ENCODE peak calls at places on chromosomes 4 and X, in six cellular contexts. Y, I, O, H, E and Q are unnamed samples.

GRCh38 chrX:47366051-47366722 is 4.2 kb upstream of the ZNF157 start:
- DNase-seq in H (peak), O (peak), E (peak), Y (peak), I (peak), Q (peak)

GRCh38 chr4:122661176-122661575 is 40.3 kb upstream of the IL21 start:
- DNase-seq in I (no peak), H (no peak), O (no peak), Y (no peak), E (no peak), Q (no peak)

GRCh38 chrX:34978171-34978570 is 35.6 kb downstream of the FAM47B start:
- DNase-seq in I (no peak), O (no peak), Y (no peak), E (no peak), H (no peak), Q (no peak)

GRCh38 chr4:76655566-76656479 is 220.8 kb downstream of the SHROOM3 start:
- DNase-seq in E (no peak), Y (no peak), O (no peak), I (no peak), H (no peak), Q (no peak)

GRCh38 chr4:41154001-41154813 is 60.1 kb downstream of the APBB2 start:
- DNase-seq in I (no peak), Y (no peak), H (no peak), O (no peak), E (no peak), Q (no peak)

GRCh38 chrX:40152173-40152705 is 54.5 kb upstream of the BCOR start:
- DNase-seq in O (no peak), I (no peak), H (peak), E (no peak), Y (no peak), Q (peak)

GRCh38 chrX:53674581-53674980 is 11.9 kb downstream of the HUWE1 start:
- DNase-seq in I (no peak), Y (peak), O (no peak), E (no peak), H (no peak), Q (no peak)

GRCh38 chr4:35700663-35701062 is 543.7 kb downstream of the ARAP2 start:
- DNase-seq in E (no peak), I (no peak), O (no peak), Y (no peak), H (no peak), Q (no peak)

GRCh38 chr4:143399113-143399949 is 62.7 kb downstream of the GAB1 start:
- DNase-seq in Y (peak), O (no peak), I (no peak), H (peak), E (no peak), Q (no peak)

GRCh38 chrX:150334100-150334499 is 29.0 kb upstream of the MAMLD1 start:
- DNase-seq in Y (no peak), E (no peak), O (no peak), I (no peak), H (no peak), Q (no peak)

GRCh38 chr4:88759039-88759631 is 61.5 kb upstream of the NAP1L5 start:
- DNase-seq in H (peak), O (no peak), I (no peak), Y (peak), E (no peak), Q (no peak)

GRCh38 chr4:24921491-24921890 is 8.6 kb upstream of the CCDC149 start:
- DNase-seq in H (no peak), Y (no peak), I (no peak), O (no peak), E (no peak), Q (no peak)

GRCh38 chr4:148822572-148823418 is 380.6 kb upstream of the NR3C2 start:
- DNase-seq in I (no peak), Y (no peak), H (no peak), O (no peak), E (no peak), Q (no peak)

GRCh38 chr4:123785515-123785914 is 388.9 kb downstream of the SPRY1 start:
- DNase-seq in O (peak), I (peak), H (no peak), E (no peak), Y (peak), Q (no peak)